ENCODE peak calls at places on chromosomes 2 and 18, in seven cellular contexts. One of them, this sample, is unnamed.

GRCh38 chr2:216691210-216691741 is 4.1 kb downstream of the IGFBP5 start:
- DNase-seq in tibial nerve: peak
- DNase-seq in GM12865: no peak
- DNase-seq in neural progenitor cell: peak
- DNase-seq in mucosa of descending colon: peak
- DNase-seq in pancreas: no peak
- DNase-seq in endothelial cell: no peak
- DNase-seq in this sample: peak

GRCh38 chr2:131155208-131155855 is 50.2 kb downstream of the PLEKHB2 start:
- DNase-seq in tibial nerve: no peak
- DNase-seq in GM12865: no peak
- DNase-seq in neural progenitor cell: no peak
- DNase-seq in mucosa of descending colon: no peak
- DNase-seq in pancreas: peak
- DNase-seq in endothelial cell: no peak
- DNase-seq in this sample: no peak

GRCh38 chr18:12336887-12337286 is 28.8 kb downstream of the TUBB6 start:
- DNase-seq in tibial nerve: no peak
- DNase-seq in GM12865: no peak
- DNase-seq in neural progenitor cell: no peak
- DNase-seq in mucosa of descending colon: no peak
- DNase-seq in pancreas: no peak
- DNase-seq in endothelial cell: no peak
- DNase-seq in this sample: no peak

GRCh38 chr2:99444222-99444621 is 45.6 kb downstream of the REV1 start:
- DNase-seq in tibial nerve: no peak
- DNase-seq in GM12865: peak
- DNase-seq in neural progenitor cell: no peak
- DNase-seq in mucosa of descending colon: no peak
- DNase-seq in pancreas: no peak
- DNase-seq in endothelial cell: no peak
- DNase-seq in this sample: no peak

GRCh38 chr2:18999198-18999597 is 359.2 kb downstream of the OSR1 start:
- DNase-seq in tibial nerve: no peak
- DNase-seq in GM12865: no peak
- DNase-seq in neural progenitor cell: no peak
- DNase-seq in mucosa of descending colon: no peak
- DNase-seq in pancreas: no peak
- DNase-seq in endothelial cell: no peak
- DNase-seq in this sample: no peak

GRCh38 chr2:63658176-63658968 is 69.6 kb downstream of the MDH1 start:
- DNase-seq in tibial nerve: no peak
- DNase-seq in GM12865: no peak
- DNase-seq in neural progenitor cell: no peak
- DNase-seq in mucosa of descending colon: no peak
- DNase-seq in pancreas: no peak
- DNase-seq in endothelial cell: no peak
- DNase-seq in this sample: no peak

GRCh38 chr2:239777219-239777618 is 247.9 kb downstream of the NDUFA10 start:
- DNase-seq in tibial nerve: no peak
- DNase-seq in GM12865: no peak
- DNase-seq in neural progenitor cell: no peak
- DNase-seq in mucosa of descending colon: no peak
- DNase-seq in pancreas: peak
- DNase-seq in endothelial cell: no peak
- DNase-seq in this sample: no peak

GRCh38 chr18:36772339-36772738 is 56.5 kb downstream of the TPGS2 start:
- DNase-seq in tibial nerve: no peak
- DNase-seq in GM12865: no peak
- DNase-seq in neural progenitor cell: no peak
- DNase-seq in mucosa of descending colon: no peak
- DNase-seq in pancreas: no peak
- DNase-seq in endothelial cell: no peak
- DNase-seq in this sample: no peak

GRCh38 chr2:74513605-74514367 is 464 bp upstream of the TLX2 start:
- DNase-seq in tibial nerve: no peak
- DNase-seq in GM12865: no peak
- DNase-seq in neural progenitor cell: peak
- DNase-seq in mucosa of descending colon: no peak
- DNase-seq in pancreas: no peak
- DNase-seq in endothelial cell: no peak
- DNase-seq in this sample: peak

GRCh38 chr18:72866901-72867701 is 686 bp downstream of the NETO1 start:
- DNase-seq in tibial nerve: no peak
- DNase-seq in GM12865: no peak
- DNase-seq in neural progenitor cell: peak
- DNase-seq in mucosa of descending colon: no peak
- DNase-seq in pancreas: peak
- DNase-seq in endothelial cell: peak
- DNase-seq in this sample: no peak

GRCh38 chr2:152694161-152694661 is 23.1 kb downstream of the PRPF40A start:
- DNase-seq in tibial nerve: no peak
- DNase-seq in GM12865: peak
- DNase-seq in neural progenitor cell: no peak
- DNase-seq in mucosa of descending colon: peak
- DNase-seq in pancreas: no peak
- DNase-seq in endothelial cell: no peak
- DNase-seq in this sample: no peak

GRCh38 chr2:194087569-194087968 is 1569.5 kb upstream of the SLC39A10 start:
- DNase-seq in tibial nerve: no peak
- DNase-seq in GM12865: no peak
- DNase-seq in neural progenitor cell: no peak
- DNase-seq in mucosa of descending colon: no peak
- DNase-seq in pancreas: no peak
- DNase-seq in endothelial cell: no peak
- DNase-seq in this sample: peak

GRCh38 chr2:61177727-61178549 is 15.9 kb downstream of the C2orf74 start:
- DNase-seq in tibial nerve: no peak
- DNase-seq in GM12865: peak
- DNase-seq in neural progenitor cell: no peak
- DNase-seq in mucosa of descending colon: peak
- DNase-seq in pancreas: peak
- DNase-seq in endothelial cell: peak
- DNase-seq in this sample: no peak

DNA sequence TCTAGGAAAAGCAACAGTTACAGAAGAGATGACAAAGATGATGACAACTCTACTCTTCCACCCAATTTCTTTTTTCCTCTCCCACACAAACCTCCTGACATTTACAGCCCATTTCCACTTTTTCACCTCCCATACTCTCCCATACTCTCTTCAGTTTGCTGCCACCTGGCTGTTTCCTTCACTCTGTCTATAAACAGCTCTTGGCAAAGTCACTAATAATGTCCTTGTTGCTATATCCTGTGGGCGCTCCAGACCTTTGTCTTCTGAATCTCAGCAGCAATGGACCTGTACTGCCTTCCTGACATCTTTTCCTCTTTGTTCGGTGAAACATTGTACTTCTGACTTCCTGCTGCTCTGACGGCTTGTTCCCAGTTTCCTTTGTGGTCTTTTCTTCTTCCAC is 60.7 kb upstream of the CAVIN2 start:
- DNase-seq in tibial nerve: no peak
- DNase-seq in GM12865: no peak
- DNase-seq in neural progenitor cell: no peak
- DNase-seq in mucosa of descending colon: no peak
- DNase-seq in pancreas: no peak
- DNase-seq in endothelial cell: no peak
- DNase-seq in this sample: no peak
- TF ChIP-seq CTCF in tibial nerve: no peak
- TF ChIP-seq CTCF in GM12865: no peak
- TF ChIP-seq CTCF in neural progenitor cell: no peak
- TF ChIP-seq CTCF in mucosa of descending colon: no peak
- TF ChIP-seq CTCF in pancreas: no peak
- TF ChIP-seq CTCF in endothelial cell: no peak
- TF ChIP-seq CTCF in this sample: peak

GRCh38 chr2:149611100-149611820 is 23.7 kb upstream of the MMADHC start:
- DNase-seq in tibial nerve: no peak
- DNase-seq in GM12865: peak
- DNase-seq in neural progenitor cell: peak
- DNase-seq in mucosa of descending colon: no peak
- DNase-seq in pancreas: no peak
- DNase-seq in endothelial cell: no peak
- DNase-seq in this sample: peak
- TF ChIP-seq CTCF in tibial nerve: no peak
- TF ChIP-seq CTCF in GM12865: no peak
- TF ChIP-seq CTCF in neural progenitor cell: peak
- TF ChIP-seq CTCF in mucosa of descending colon: no peak
- TF ChIP-seq CTCF in pancreas: no peak
- TF ChIP-seq CTCF in endothelial cell: no peak
- TF ChIP-seq CTCF in this sample: peak

GRCh38 chr2:121186261-121186660 is 98.7 kb downstream of the TFCP2L1 start:
- DNase-seq in tibial nerve: no peak
- DNase-seq in GM12865: no peak
- DNase-seq in neural progenitor cell: no peak
- DNase-seq in mucosa of descending colon: no peak
- DNase-seq in pancreas: no peak
- DNase-seq in endothelial cell: no peak
- DNase-seq in this sample: no peak

GRCh38 chr2:121184248-121184862 is 100.6 kb downstream of the TFCP2L1 start:
- DNase-seq in tibial nerve: no peak
- DNase-seq in GM12865: no peak
- DNase-seq in neural progenitor cell: no peak
- DNase-seq in mucosa of descending colon: no peak
- DNase-seq in pancreas: no peak
- DNase-seq in endothelial cell: no peak
- DNase-seq in this sample: no peak

GRCh38 chr2:121185571-121186074 is 99.4 kb downstream of the TFCP2L1 start:
- DNase-seq in tibial nerve: no peak
- DNase-seq in GM12865: no peak
- DNase-seq in neural progenitor cell: peak
- DNase-seq in mucosa of descending colon: no peak
- DNase-seq in pancreas: no peak
- DNase-seq in endothelial cell: no peak
- DNase-seq in this sample: no peak

GRCh38 chr2:121187351-121187921 is 97.6 kb downstream of the TFCP2L1 start:
- DNase-seq in tibial nerve: no peak
- DNase-seq in GM12865: no peak
- DNase-seq in neural progenitor cell: no peak
- DNase-seq in mucosa of descending colon: no peak
- DNase-seq in pancreas: no peak
- DNase-seq in endothelial cell: no peak
- DNase-seq in this sample: no peak

DNA sequence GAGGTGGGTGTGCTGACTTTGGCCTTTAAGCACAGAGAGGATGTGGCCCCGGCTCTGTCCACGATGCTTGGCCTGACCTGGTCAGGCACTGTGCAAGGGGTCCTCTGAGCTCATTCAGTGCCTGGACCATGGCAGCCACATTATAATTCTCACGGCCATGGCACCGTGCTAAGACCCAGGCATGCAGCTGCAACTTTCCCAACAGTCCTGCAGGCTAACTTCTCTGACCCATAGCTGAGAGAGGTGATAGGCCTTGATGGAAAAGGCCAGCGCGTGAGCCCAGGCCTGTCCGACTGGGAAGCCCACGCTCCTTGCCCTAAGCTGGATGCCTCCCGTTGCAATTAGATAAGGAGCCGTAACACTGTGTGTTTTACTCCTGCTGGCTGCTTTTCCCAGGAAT is 99.9 kb downstream of the TFCP2L1 start:
- DNase-seq in tibial nerve: no peak
- DNase-seq in GM12865: no peak
- DNase-seq in neural progenitor cell: no peak
- DNase-seq in mucosa of descending colon: no peak
- DNase-seq in pancreas: no peak
- DNase-seq in endothelial cell: no peak
- DNase-seq in this sample: no peak
- TF ChIP-seq CTCF in tibial nerve: no peak
- TF ChIP-seq CTCF in GM12865: no peak
- TF ChIP-seq CTCF in neural progenitor cell: no peak
- TF ChIP-seq CTCF in mucosa of descending colon: no peak
- TF ChIP-seq CTCF in pancreas: no peak
- TF ChIP-seq CTCF in endothelial cell: no peak
- TF ChIP-seq CTCF in this sample: no peak

DNA sequence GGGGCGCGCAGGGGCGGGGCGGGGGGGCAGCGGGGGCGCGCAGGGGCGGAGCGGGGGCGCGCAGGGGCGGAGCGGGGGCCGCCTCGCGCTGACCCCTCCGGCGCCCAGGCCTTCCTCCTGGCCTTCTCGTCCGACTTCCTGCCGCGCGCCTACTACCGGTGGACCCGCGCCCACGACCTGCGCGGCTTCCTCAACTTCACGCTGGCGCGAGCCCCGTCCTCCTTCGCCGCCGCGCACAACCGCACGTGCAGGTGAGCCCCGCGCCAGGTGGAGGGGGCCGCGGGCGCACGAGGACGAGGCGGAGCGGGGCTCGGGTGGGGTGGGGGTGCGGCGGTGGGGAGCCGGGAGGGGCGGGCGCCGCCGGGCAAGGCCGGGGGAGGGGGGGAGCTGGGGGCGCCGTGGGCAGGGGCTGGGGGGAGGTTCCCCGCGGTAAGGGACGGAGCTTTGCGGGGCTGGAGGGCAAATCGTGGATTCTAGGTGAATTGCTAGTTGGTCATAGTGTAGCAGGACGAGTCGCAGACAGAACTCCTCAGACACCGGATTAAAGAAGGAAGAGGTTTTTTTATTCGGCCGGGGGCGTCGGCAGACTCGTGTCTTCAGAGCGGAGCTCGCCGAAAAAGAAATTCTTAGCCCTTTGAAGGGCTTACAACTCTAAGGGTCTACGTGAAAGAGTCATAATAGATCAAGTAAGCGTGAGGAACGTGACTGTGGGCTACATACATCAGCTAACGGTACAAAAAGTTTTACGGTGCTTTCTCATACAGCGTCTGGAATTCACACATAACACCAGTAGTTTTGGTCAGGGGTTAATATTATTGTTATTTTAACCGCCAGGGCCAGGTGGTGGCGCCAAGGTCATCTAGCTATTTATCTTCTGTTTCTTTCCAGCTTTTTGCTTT is 29.9 kb downstream of the ANO7 start:
- DNase-seq in tibial nerve: no peak
- DNase-seq in GM12865: peak
- DNase-seq in neural progenitor cell: peak
- DNase-seq in mucosa of descending colon: peak
- DNase-seq in pancreas: peak
- DNase-seq in endothelial cell: peak
- DNase-seq in this sample: peak
- TF ChIP-seq CTCF in tibial nerve: no peak
- TF ChIP-seq CTCF in GM12865: peak
- TF ChIP-seq CTCF in neural progenitor cell: peak
- TF ChIP-seq CTCF in mucosa of descending colon: no peak
- TF ChIP-seq CTCF in pancreas: no peak
- TF ChIP-seq CTCF in endothelial cell: no peak
- TF ChIP-seq CTCF in this sample: peak

GRCh38 chr2:140891614-140892212 is 1239.1 kb downstream of the LRP1B start:
- DNase-seq in tibial nerve: no peak
- DNase-seq in GM12865: no peak
- DNase-seq in neural progenitor cell: no peak
- DNase-seq in mucosa of descending colon: no peak
- DNase-seq in pancreas: no peak
- DNase-seq in endothelial cell: no peak
- DNase-seq in this sample: no peak
- TF ChIP-seq CTCF in tibial nerve: no peak
- TF ChIP-seq CTCF in GM12865: no peak
- TF ChIP-seq CTCF in neural progenitor cell: peak
- TF ChIP-seq CTCF in mucosa of descending colon: no peak
- TF ChIP-seq CTCF in pancreas: no peak
- TF ChIP-seq CTCF in endothelial cell: peak
- TF ChIP-seq CTCF in this sample: peak